ENCODE peak calls at places on chromosomes 13 and 19, in five cellular contexts. J is ELF-1, I is caudate nucleus, M is NT2/D1, L is Panc1. K is an unnamed sample.

GRCh38 chr13:42796747-42797356 is 15.5 kb downstream of the FAM216B start:
- DNase-seq in J (no peak), I (no peak), M (no peak), L (no peak), K (no peak)

GRCh38 chr13:113187263-113187669 is 21.2 kb downstream of the PCID2 start:
- DNase-seq in J (peak; percentile 63), I (no peak), M (no peak), L (peak; percentile 91), K (peak; percentile 46)

GRCh38 chr13:71217827-71218226 is 649.2 kb downstream of the DACH1 start:
- DNase-seq in J (no peak), I (no peak), M (no peak), L (no peak), K (no peak)

GRCh38 chr13:113137656-113138292 is 15.2 kb downstream of the F10 start:
- DNase-seq in J (no peak), I (no peak), M (no peak), L (no peak), K (no peak)

GRCh38 chr13:89920461-89920860 is 1427.0 kb upstream of the MIR17HG start:
- DNase-seq in J (no peak), I (no peak), M (no peak), L (no peak), K (no peak)

GRCh38 chr13:44810067-44810840 is 179.0 kb downstream of the NUFIP1 start:
- DNase-seq in J (no peak), I (no peak), M (no peak), L (no peak), K (no peak)

GRCh38 chr13:93700115-93700514 is 473.5 kb downstream of the GPC6 start:
- DNase-seq in J (no peak), I (no peak), M (no peak), L (no peak), K (no peak)

GRCh38 chr13:23069571-23069970 is 111.2 kb upstream of the SGCG start:
- DNase-seq in J (no peak), I (no peak), M (no peak), L (no peak), K (no peak)

GRCh38 chr19:49881186-49881585 is 3.7 kb downstream of the TBC1D17 start:
- DNase-seq in J (no peak), I (no peak), M (no peak), L (no peak), K (no peak)

GRCh38 chr13:24905242-24905641 is 141.3 kb downstream of the RNF17 start:
- DNase-seq in J (no peak), I (no peak), M (no peak), L (no peak), K (no peak)

GRCh38 chr19:58009666-58010301 is 7.2 kb upstream of the ZNF606 start:
- DNase-seq in J (peak; percentile 91), I (peak; percentile 80), M (peak; percentile 91), L (no peak), K (peak; percentile 90)

K was measured in C1 segment of cervical spinal cord.